ENCODE peak calls at places on chromosomes 16 and 17, in six cellular contexts. One of them, this sample, is unnamed. For H3K36me3, the result is how much of the 10 kb centered on the place peaks cover.

GRCh38 chr16:87263418-87264052 is 53.7 kb downstream of the C16orf95 start:
- DNase-seq in IMR-90: no peak
- DNase-seq in heart right ventricle: no peak
- DNase-seq in tibial nerve: no peak
- DNase-seq in uterus: no peak
- DNase-seq in ascending aorta: no peak
- DNase-seq in this sample: no peak

GRCh38 chr17:7217113-7217987 is 2.3 kb downstream of the DLG4 start:
- DNase-seq in uterus: peak
- DNase-seq in ascending aorta: no peak
- DNase-seq in IMR-90: peak
- DNase-seq in heart right ventricle: peak
- DNase-seq in tibial nerve: no peak
- DNase-seq in this sample: no peak

GRCh38 chr17:77877019-77877418 is 81.5 kb upstream of the TNRC6C start:
- DNase-seq in tibial nerve: no peak
- DNase-seq in uterus: no peak
- DNase-seq in IMR-90: no peak
- DNase-seq in ascending aorta: no peak
- DNase-seq in heart right ventricle: no peak
- DNase-seq in this sample: no peak

GRCh38 chr16:46822270-46822669 is 8.7 kb downstream of the C16orf87 start:
- DNase-seq in IMR-90: peak
- DNase-seq in ascending aorta: no peak
- DNase-seq in heart right ventricle: no peak
- DNase-seq in uterus: no peak
- DNase-seq in tibial nerve: no peak
- DNase-seq in this sample: no peak

GRCh38 chr16:23941963-23942564 is 106.3 kb downstream of the PRKCB start:
- DNase-seq in heart right ventricle: no peak
- DNase-seq in tibial nerve: no peak
- DNase-seq in uterus: no peak
- DNase-seq in IMR-90: no peak
- DNase-seq in ascending aorta: no peak
- DNase-seq in this sample: no peak

GRCh38 chr16:57319646-57320045 is 35.2 kb upstream of the PLLP start:
- DNase-seq in ascending aorta: no peak
- DNase-seq in uterus: no peak
- DNase-seq in tibial nerve: no peak
- DNase-seq in IMR-90: no peak
- DNase-seq in heart right ventricle: no peak
- DNase-seq in this sample: no peak

GRCh38 chr17:45334701-45335677 is 18.2 kb upstream of the MAP3K14 start:
- DNase-seq in IMR-90: no peak
- DNase-seq in ascending aorta: no peak
- DNase-seq in uterus: no peak
- DNase-seq in heart right ventricle: no peak
- DNase-seq in tibial nerve: no peak
- DNase-seq in this sample: no peak

GRCh38 chr16:27444470-27444869 is 42.5 kb downstream of the IL21R start:
- DNase-seq in ascending aorta: no peak
- DNase-seq in tibial nerve: no peak
- DNase-seq in uterus: no peak
- DNase-seq in IMR-90: no peak
- DNase-seq in heart right ventricle: no peak
- DNase-seq in this sample: no peak

GRCh38 chr16:802914-803750 is 2.6 kb upstream of the GNG13 start:
- DNase-seq in heart right ventricle: no peak
- DNase-seq in IMR-90: no peak
- DNase-seq in ascending aorta: no peak
- DNase-seq in uterus: no peak
- DNase-seq in tibial nerve: no peak
- DNase-seq in this sample: no peak

GRCh38 chr16:15829460-15829859 is 27.4 kb downstream of the MYH11 start:
- DNase-seq in uterus: peak
- DNase-seq in tibial nerve: peak
- DNase-seq in heart right ventricle: peak
- DNase-seq in IMR-90: peak
- DNase-seq in ascending aorta: peak
- DNase-seq in this sample: no peak

GRCh38 chr17:83196973-83197880 is 117.8 kb downstream of the METRNL start:
- DNase-seq in uterus: no peak
- DNase-seq in IMR-90: no peak
- DNase-seq in ascending aorta: peak
- DNase-seq in tibial nerve: peak
- DNase-seq in heart right ventricle: no peak
- DNase-seq in this sample: peak

GRCh38 chr16:89049484-89050118 is 44.1 kb upstream of the ACSF3 start:
- DNase-seq in heart right ventricle: no peak
- DNase-seq in uterus: no peak
- DNase-seq in ascending aorta: no peak
- DNase-seq in IMR-90: no peak
- DNase-seq in tibial nerve: no peak
- DNase-seq in this sample: no peak

GRCh38 chr17:67569873-67570272 is 147.9 kb upstream of the NOL11 start:
- DNase-seq in ascending aorta: no peak
- DNase-seq in heart right ventricle: no peak
- DNase-seq in tibial nerve: no peak
- DNase-seq in IMR-90: no peak
- DNase-seq in uterus: no peak
- DNase-seq in this sample: no peak

GRCh38 chr16:53081032-53081424 is 26.2 kb downstream of the CHD9 start:
- DNase-seq in IMR-90: no peak
- DNase-seq in heart right ventricle: no peak
- DNase-seq in tibial nerve: no peak
- DNase-seq in uterus: no peak
- DNase-seq in ascending aorta: no peak
- DNase-seq in this sample: no peak

DNA sequence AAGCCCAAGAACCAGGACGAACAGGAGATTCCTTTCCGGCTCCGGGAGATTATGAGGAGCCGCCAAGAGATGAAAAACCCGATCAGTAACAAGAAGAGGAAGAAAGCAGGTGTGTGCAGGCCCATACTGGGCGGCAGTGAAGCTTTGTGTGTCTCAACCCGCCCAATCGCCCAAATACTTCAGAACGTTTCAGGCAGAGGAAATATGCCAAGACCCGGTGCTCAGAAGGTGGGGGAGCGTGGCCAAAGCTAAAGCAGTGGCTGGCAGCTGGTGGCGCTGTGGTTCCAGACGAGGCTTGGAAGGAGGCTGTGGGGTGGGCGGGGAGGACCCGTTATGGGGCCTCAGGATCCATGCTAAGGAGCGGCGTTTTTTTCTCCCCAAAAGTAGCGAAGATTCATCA is 1.2 kb downstream of the CCDC137 start:
- DNase-seq in tibial nerve: no peak
- DNase-seq in heart right ventricle: no peak
- DNase-seq in uterus: no peak
- DNase-seq in ascending aorta: no peak
- DNase-seq in IMR-90: no peak
- DNase-seq in this sample: no peak
- TF ChIP-seq CTCF in tibial nerve: no peak
- TF ChIP-seq CTCF in heart right ventricle: no peak
- TF ChIP-seq CTCF in uterus: no peak
- TF ChIP-seq CTCF in ascending aorta: no peak
- TF ChIP-seq CTCF in IMR-90: no peak
- TF ChIP-seq CTCF in this sample: no peak

GRCh38 chr17:19596869-19597268 is 51.7 kb upstream of the ALDH3A2 start:
- DNase-seq in tibial nerve: no peak
- DNase-seq in IMR-90: no peak
- DNase-seq in uterus: no peak
- DNase-seq in heart right ventricle: no peak
- DNase-seq in ascending aorta: no peak
- DNase-seq in this sample: no peak
- H3K36me3 ChIP-seq in tibial nerve: under half
- H3K36me3 ChIP-seq in IMR-90: under half
- H3K36me3 ChIP-seq in uterus: under half
- H3K36me3 ChIP-seq in heart right ventricle: under half
- H3K36me3 ChIP-seq in ascending aorta: under half
- H3K36me3 ChIP-seq in this sample: under half

DNA sequence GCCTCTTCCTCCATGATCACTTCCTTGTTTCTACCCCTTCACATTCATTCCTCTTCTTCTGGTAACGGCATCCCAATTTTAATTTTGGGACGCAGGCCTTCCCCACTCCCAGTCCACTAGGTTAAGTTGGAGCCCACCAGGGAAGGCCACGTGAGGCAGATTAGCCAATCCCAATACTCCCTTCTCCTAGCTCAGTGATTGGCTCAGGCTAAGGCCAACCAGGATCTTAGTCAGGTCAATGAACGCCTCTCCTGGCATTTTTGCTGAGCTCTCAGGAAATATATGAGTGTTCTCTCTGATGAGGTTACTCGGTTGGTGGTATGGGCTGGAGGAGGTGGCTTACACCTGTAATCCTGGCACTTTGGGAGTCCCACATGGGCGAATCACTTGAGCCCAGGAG is 15.4 kb downstream of the SEZ6L2 start:
- DNase-seq in IMR-90: no peak
- DNase-seq in tibial nerve: no peak
- DNase-seq in ascending aorta: no peak
- DNase-seq in uterus: no peak
- DNase-seq in heart right ventricle: no peak
- DNase-seq in this sample: no peak
- H3K4me3 ChIP-seq in IMR-90: no peak
- H3K4me3 ChIP-seq in tibial nerve: no peak
- H3K4me3 ChIP-seq in ascending aorta: no peak
- H3K4me3 ChIP-seq in uterus: no peak
- H3K4me3 ChIP-seq in heart right ventricle: no peak
- H3K4me3 ChIP-seq in this sample: no peak

GRCh38 chr17:8628609-8629169 is 1.8 kb downstream of the MYH10 start:
- DNase-seq in heart right ventricle: no peak
- DNase-seq in ascending aorta: no peak
- DNase-seq in uterus: no peak
- DNase-seq in tibial nerve: no peak
- DNase-seq in IMR-90: no peak
- DNase-seq in this sample: no peak

GRCh38 chr17:8629371-8630226 is 926 bp downstream of the MYH10 start:
- DNase-seq in heart right ventricle: peak
- DNase-seq in tibial nerve: no peak
- DNase-seq in uterus: peak
- DNase-seq in ascending aorta: no peak
- DNase-seq in IMR-90: no peak
- DNase-seq in this sample: no peak

GRCh38 chr17:8630802-8631553 is 453 bp upstream of the MYH10 start:
- DNase-seq in IMR-90: peak
- DNase-seq in ascending aorta: peak
- DNase-seq in tibial nerve: peak
- DNase-seq in uterus: peak
- DNase-seq in heart right ventricle: peak
- DNase-seq in this sample: peak

GRCh38 chr17:8631554-8631877 is 991 bp upstream of the MYH10 start:
- DNase-seq in IMR-90: peak
- DNase-seq in ascending aorta: no peak
- DNase-seq in uterus: no peak
- DNase-seq in heart right ventricle: no peak
- DNase-seq in tibial nerve: no peak
- DNase-seq in this sample: no peak

GRCh38 chr17:8630227-8630801 is at the start of gene MYH10:
- DNase-seq in uterus: no peak
- DNase-seq in tibial nerve: no peak
- DNase-seq in heart right ventricle: no peak
- DNase-seq in ascending aorta: no peak
- DNase-seq in IMR-90: no peak
- DNase-seq in this sample: no peak
- TF ChIP-seq CTCF in uterus: peak
- TF ChIP-seq CTCF in tibial nerve: no peak
- TF ChIP-seq CTCF in heart right ventricle: peak
- TF ChIP-seq CTCF in ascending aorta: peak
- TF ChIP-seq CTCF in IMR-90: peak
- TF ChIP-seq CTCF in this sample: peak

GRCh38 chr17:80855196-80855967 is 136.3 kb upstream of the CHMP6 start:
- DNase-seq in uterus: no peak
- DNase-seq in ascending aorta: no peak
- DNase-seq in heart right ventricle: no peak
- DNase-seq in IMR-90: no peak
- DNase-seq in tibial nerve: no peak
- DNase-seq in this sample: no peak
- H3K36me3 ChIP-seq in uterus: under half
- H3K36me3 ChIP-seq in ascending aorta: under half
- H3K36me3 ChIP-seq in heart right ventricle: under half
- H3K36me3 ChIP-seq in IMR-90: under half
- H3K36me3 ChIP-seq in tibial nerve: half or more
- H3K36me3 ChIP-seq in this sample: under half

GRCh38 chr17:79401704-79402075 is 209.2 kb downstream of the RBFOX3 start:
- DNase-seq in uterus: no peak
- DNase-seq in tibial nerve: no peak
- DNase-seq in IMR-90: no peak
- DNase-seq in ascending aorta: no peak
- DNase-seq in heart right ventricle: no peak
- DNase-seq in this sample: no peak
- H3K4me3 ChIP-seq in uterus: no peak
- H3K4me3 ChIP-seq in tibial nerve: no peak
- H3K4me3 ChIP-seq in IMR-90: no peak
- H3K4me3 ChIP-seq in ascending aorta: no peak
- H3K4me3 ChIP-seq in heart right ventricle: no peak
- H3K4me3 ChIP-seq in this sample: no peak

This sample was measured in BJ.